ENCODE peak calls at places on chromosomes 12 and 14, in ten cellular contexts. S is CD8-positive, alpha-beta memory T cell; D is SW 1271; I is T-helper 9 cell; P is C1 segment of cervical spinal cord; F is fibroblast of villous mesenchyme; O is fibroblast of lung; Y is NCI-H1092 treated with DMSO at 0.1 percent for 48 hours; A is transverse colon; C is H9. H is an unnamed sample.

GRCh38 chr12:132723015-132723763 is 12.5 kb downstream of the PGAM5 start:
- DNase-seq in A (no peak), C (no peak), P (no peak), I (no peak), F (no peak), Y (no peak), S (no peak), D (no peak), O (peak), H (no peak)

GRCh38 chr12:27610380-27610779 is 85.9 kb upstream of the REP15 start:
- DNase-seq in O (peak), A (no peak), F (peak), Y (peak), C (no peak), I (no peak), D (no peak), S (no peak), P (no peak), H (no peak)

GRCh38 chr14:105974902-105975301 is 448.5 kb downstream of the TMEM121 start:
- DNase-seq in C (no peak), F (no peak), D (no peak), O (no peak), P (no peak), S (peak), I (peak), Y (peak), A (peak), H (no peak)

GRCh38 chr12:74889563-74890236 is 319.9 kb downstream of the KCNC2 start:
- DNase-seq in I (no peak), P (no peak), Y (no peak), S (no peak), C (no peak), A (no peak), D (no peak), O (peak), F (peak), H (peak)

GRCh38 chr14:59120931-59121330 is 67.5 kb upstream of the DAAM1 start:
- DNase-seq in F (no peak), I (no peak), P (no peak), Y (no peak), S (no peak), C (no peak), A (no peak), O (no peak), D (no peak), H (no peak)

GRCh38 chr12:121578230-121579189 is 2.3 kb downstream of the KDM2B start:
- DNase-seq in D (no peak), P (no peak), S (peak), Y (no peak), O (no peak), I (no peak), A (peak), F (peak), C (peak), H (no peak)

GRCh38 chr14:95504135-95505029 is 12.1 kb downstream of the SYNE3 start:
- DNase-seq in I (no peak), D (no peak), A (no peak), C (no peak), O (peak), F (peak), Y (no peak), S (no peak), P (no peak), H (no peak)

GRCh38 chr12:88723219-88723618 is 142.9 kb upstream of the KITLG start:
- DNase-seq in I (no peak), D (no peak), F (peak), O (peak), C (no peak), P (no peak), S (no peak), A (no peak), Y (no peak), H (no peak)

GRCh38 chr12:47616440-47616839 is 89.4 kb downstream of the RPAP3 start:
- DNase-seq in Y (no peak), A (no peak), O (no peak), P (no peak), F (no peak), C (no peak), I (no peak), D (no peak), S (no peak), H (no peak)

H was measured in AG04450.